ENCODE peak calls at places on chromosomes 12 and 14, in nine cellular contexts. T, K, N, F, A, U, R, J and C are unnamed samples. For H3K4me1, the result is how much of the 10 kb centered on the place peaks cover.

GRCh38 chr14:94341654-94342333 is 18.7 kb upstream of the SERPINA6 start:
- DNase-seq in T (no peak), K (no peak), N (no peak), F (no peak), A (no peak), U (no peak), R (no peak), J (no peak), C (no peak)

GRCh38 chr12:9718968-9719367 is 13.9 kb downstream of the CLECL1 start:
- DNase-seq in T (no peak), K (no peak), N (no peak), F (no peak), A (no peak), U (no peak), R (no peak), J (no peak), C (no peak)

GRCh38 chr12:56684745-56685369 is 3.2 kb downstream of the PTGES3 start:
- DNase-seq in T (no peak), K (no peak), N (no peak), F (no peak), A (no peak), U (no peak), R (no peak), J (no peak), C (no peak)

GRCh38 chr12:50787618-50788017 is 23.7 kb downstream of the ATF1 start:
- DNase-seq in T (no peak), K (no peak), N (no peak), F (no peak), A (no peak), U (no peak), R (no peak), J (no peak), C (no peak)

GRCh38 chr12:19550626-19551025 is 111.3 kb downstream of the AEBP2 start:
- DNase-seq in T (no peak), K (no peak), N (no peak), F (no peak), A (no peak), U (no peak), R (no peak), J (no peak), C (no peak)

GRCh38 chr12:13210543-13211190 is 14.1 kb downstream of the EMP1 start:
- DNase-seq in T (no peak), K (no peak), N (no peak), F (no peak), A (no peak), U (no peak), R (no peak), J (no peak), C (no peak)

GRCh38 chr14:37363661-37364060 is 165.9 kb downstream of the MIPOL1 start:
- DNase-seq in T (no peak), K (no peak), N (no peak), F (no peak), A (no peak), U (no peak), R (no peak), J (no peak), C (no peak)

GRCh38 chr14:65251213-65251612 is 148.9 kb upstream of the MAX start:
- DNase-seq in T (no peak), K (no peak), N (peak), F (no peak), A (no peak), U (no peak), R (no peak), J (no peak), C (no peak)

GRCh38 chr12:111404362-111405148 is 1.2 kb upstream of the SH2B3 start:
- DNase-seq in T (no peak), K (no peak), N (no peak), F (peak), A (peak), U (no peak), R (no peak), J (no peak), C (no peak)

GRCh38 chr12:113980537-113981337 is 14.6 kb upstream of the RBM19 start:
- DNase-seq in T (no peak), K (peak), N (no peak), F (peak), A (no peak), U (no peak), R (no peak), J (no peak), C (peak)

GRCh38 chr12:108816652-108817335 is 40.6 kb downstream of the SSH1 start:
- DNase-seq in T (peak), K (no peak), N (no peak), F (no peak), A (no peak), U (no peak), R (no peak), J (peak), C (peak)

GRCh38 chr14:95059126-95059525 is 98.2 kb downstream of the DICER1 start:
- DNase-seq in T (no peak), K (no peak), N (no peak), F (no peak), A (peak), U (no peak), R (no peak), J (no peak), C (no peak)

GRCh38 chr12:25496098-25496587 is 56.9 kb downstream of the LMNTD1 start:
- DNase-seq in T (no peak), K (no peak), N (no peak), F (no peak), A (no peak), U (no peak), R (no peak), J (no peak), C (no peak)

GRCh38 chr14:63551338-63551737 is 8.2 kb upstream of the PPP2R5E start:
- DNase-seq in T (no peak), K (no peak), N (no peak), F (no peak), A (no peak), U (no peak), R (no peak), J (no peak), C (no peak)

GRCh38 chr12:52521175-52521574 is 981 bp upstream of the KRT5 start:
- DNase-seq in T (no peak), K (no peak), N (no peak), F (no peak), A (no peak), U (no peak), R (peak), J (no peak), C (no peak)

GRCh38 chr12:96882862-96883261 is 24.2 kb upstream of the NEDD1 start:
- DNase-seq in T (no peak), K (no peak), N (no peak), F (no peak), A (no peak), U (no peak), R (no peak), J (no peak), C (no peak)

GRCh38 chr12:12718853-12719252 is 1.7 kb downstream of the CDKN1B start:
- DNase-seq in T (no peak), K (no peak), N (no peak), F (peak), A (no peak), U (no peak), R (no peak), J (no peak), C (no peak)

GRCh38 chr12:76480800-76481199 is 78.8 kb downstream of the OSBPL8 start:
- DNase-seq in T (no peak), K (no peak), N (no peak), F (no peak), A (no peak), U (no peak), R (no peak), J (no peak), C (no peak)

GRCh38 chr12:67437011-67437410 is 167.9 kb downstream of the CAND1 start:
- DNase-seq in T (no peak), K (no peak), N (no peak), F (no peak), A (no peak), U (no peak), R (no peak), J (no peak), C (no peak)

GRCh38 chr12:83527700-83528281 is 841.1 kb downstream of the TMTC2 start:
- DNase-seq in T (no peak), K (peak), N (no peak), F (no peak), A (no peak), U (no peak), R (no peak), J (no peak), C (no peak)

GRCh38 chr12:121214855-121215745 is 5.2 kb downstream of the P2RX4 start:
- DNase-seq in T (no peak), K (no peak), N (no peak), F (no peak), A (no peak), U (no peak), R (no peak), J (no peak), C (no peak)

GRCh38 chr14:33811731-33812130 is 139.1 kb downstream of the EGLN3 start:
- DNase-seq in T (no peak), K (no peak), N (no peak), F (no peak), A (no peak), U (no peak), R (no peak), J (no peak), C (no peak)

GRCh38 chr12:116395381-116395780 is 117.9 kb upstream of the MED13L start:
- DNase-seq in T (no peak), K (no peak), N (no peak), F (no peak), A (no peak), U (no peak), R (no peak), J (no peak), C (no peak)

GRCh38 chr12:12819752-12820311 is 6.7 kb downstream of the DDX47 start:
- DNase-seq in T (no peak), K (no peak), N (no peak), F (no peak), A (no peak), U (no peak), R (no peak), J (no peak), C (no peak)

GRCh38 chr12:54000774-54001114 is 783 bp downstream of the HOXC9 start:
- DNase-seq in T (no peak), K (no peak), N (no peak), F (no peak), A (no peak), U (no peak), R (no peak), J (no peak), C (no peak)

GRCh38 chr12:124531281-124531745 is 36.1 kb downstream of the NCOR2 start:
- DNase-seq in T (no peak), K (peak), N (no peak), F (peak), A (no peak), U (no peak), R (no peak), J (no peak), C (no peak)

GRCh38 chr12:21476949-21477348 is 24.5 kb downstream of the RECQL start:
- DNase-seq in T (no peak), K (no peak), N (no peak), F (no peak), A (no peak), U (no peak), R (no peak), J (no peak), C (no peak)

GRCh38 chr12:105220150-105220928 is 15.6 kb downstream of the APPL2 start:
- DNase-seq in T (peak), K (no peak), N (no peak), F (no peak), A (no peak), U (no peak), R (no peak), J (no peak), C (no peak)

GRCh38 chr12:54270345-54270744 is 9.6 kb downstream of the CBX5 start:
- DNase-seq in T (no peak), K (no peak), N (no peak), F (no peak), A (no peak), U (no peak), R (no peak), J (no peak), C (no peak)

GRCh38 chr14:60195179-60195810 is 30.1 kb upstream of the DHRS7 start:
- DNase-seq in T (no peak), K (no peak), N (no peak), F (peak), A (no peak), U (no peak), R (no peak), J (no peak), C (no peak)

GRCh38 chr12:113961921-113962710 is 4.0 kb downstream of the RBM19 start:
- DNase-seq in T (no peak), K (no peak), N (no peak), F (no peak), A (no peak), U (no peak), R (no peak), J (no peak), C (no peak)

GRCh38 chr12:93699271-93700141 is 22.3 kb downstream of the CRADD start:
- DNase-seq in T (no peak), K (no peak), N (no peak), F (peak), A (no peak), U (no peak), R (no peak), J (no peak), C (no peak)

GRCh38 chr14:71248204-71248603 is 340.9 kb downstream of the PCNX1 start:
- DNase-seq in T (no peak), K (no peak), N (no peak), F (no peak), A (no peak), U (no peak), R (no peak), J (no peak), C (no peak)

DNA sequence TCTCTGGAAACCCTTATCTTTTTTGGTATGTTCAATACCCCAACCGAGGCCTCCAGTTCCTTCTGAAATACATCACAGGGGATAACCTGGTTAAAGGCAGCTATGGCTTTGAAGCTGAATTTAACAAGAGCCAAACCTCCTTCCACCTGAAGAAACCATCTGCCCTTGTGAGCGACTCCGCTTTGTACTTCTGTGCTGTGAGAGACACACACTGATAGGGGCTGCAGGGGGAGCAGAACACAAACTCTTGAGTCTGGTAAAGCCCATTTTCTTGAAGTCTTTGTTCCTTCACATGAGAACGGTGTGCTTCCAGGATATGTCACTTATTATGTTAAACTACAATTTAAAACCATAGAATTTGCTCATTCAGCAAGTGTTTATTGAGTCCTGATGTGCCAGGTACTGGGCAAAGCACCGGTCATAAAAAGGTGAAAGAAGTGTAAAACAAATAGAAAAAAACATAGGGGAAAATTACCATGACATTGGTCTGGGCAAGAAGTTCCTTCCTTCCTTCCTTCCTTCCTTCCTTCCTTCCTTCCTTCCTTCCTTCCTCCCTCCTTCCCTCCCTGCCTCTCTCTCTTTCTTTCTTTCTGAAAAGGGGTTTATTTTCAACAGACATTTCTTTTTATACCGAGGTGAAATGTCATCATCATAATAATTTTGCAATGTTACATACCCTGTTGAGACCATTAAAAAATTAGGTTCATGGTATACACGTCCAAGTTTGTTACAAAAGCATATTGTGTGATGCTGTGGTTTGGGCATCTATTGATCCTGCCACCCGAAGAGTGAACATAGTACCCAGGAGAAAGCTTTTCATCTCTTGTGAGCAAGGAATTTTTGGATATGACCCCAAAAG is 50.7 kb upstream of the OR4E1 start:
- DNase-seq in T (no peak), K (no peak), N (no peak), F (no peak), A (no peak), U (no peak), R (no peak), J (no peak), C (no peak)
- H3K4me1 ChIP-seq in T (under half), K (under half), N (under half), F (under half), A (under half), U (under half), R (under half), J (under half), C (under half)

DNA sequence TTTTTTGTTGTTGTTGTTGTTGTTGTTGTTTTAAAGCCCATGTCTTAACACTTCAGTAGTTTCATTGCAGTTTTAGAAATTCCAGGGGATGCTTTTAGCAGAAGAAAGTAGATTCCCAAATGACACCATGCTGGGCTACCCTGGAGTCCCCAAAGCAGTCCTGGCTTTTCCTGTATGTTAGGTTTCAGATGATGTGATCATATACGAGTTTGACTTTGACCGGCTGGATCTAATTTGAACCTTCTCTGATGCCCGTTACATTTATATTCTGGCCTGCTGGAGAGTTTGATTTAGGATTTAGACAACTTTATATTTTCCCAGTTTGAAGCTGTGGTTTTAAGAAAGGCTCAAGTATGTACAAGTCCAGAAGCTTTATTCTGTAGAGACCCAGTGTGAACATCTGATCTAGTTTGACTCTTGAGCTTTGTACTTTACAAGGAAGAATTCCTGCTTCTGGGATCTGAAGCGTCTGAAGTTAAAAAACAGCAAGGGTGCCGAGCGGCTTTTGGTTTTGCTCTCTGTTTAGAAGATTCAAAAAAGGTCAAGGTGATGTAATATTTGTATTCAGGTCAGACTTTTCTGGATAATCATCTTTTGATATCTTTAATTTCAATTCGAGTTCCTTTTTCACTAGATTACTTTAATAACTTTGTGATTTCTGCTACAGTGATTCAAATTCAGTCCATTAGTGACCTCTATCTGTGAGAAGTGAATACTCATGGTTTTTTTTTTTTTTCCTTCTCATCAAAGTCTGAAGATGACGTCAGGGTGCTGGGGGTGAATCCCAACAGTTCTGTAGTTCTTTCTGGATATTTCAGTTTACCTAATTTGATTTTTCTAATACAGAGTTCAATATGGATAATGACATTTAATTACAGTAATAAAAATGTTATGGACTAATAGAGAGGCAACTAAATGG is 6.2 kb downstream of the FLRT2 start:
- DNase-seq in T (no peak), K (no peak), N (no peak), F (peak), A (no peak), U (no peak), R (no peak), J (no peak), C (no peak)
- TF ChIP-seq CTCF in T (peak), K (peak), N (peak), F (peak), A (peak), U (peak), R (no peak), J (no peak), C (peak)

GRCh38 chr12:132190012-132190755 is 45.9 kb downstream of the NOC4L start:
- DNase-seq in T (peak), K (peak), N (no peak), F (peak), A (no peak), U (peak), R (no peak), J (no peak), C (no peak)
- H3K27ac ChIP-seq in T (peak), K (peak), N (peak), F (no peak), A (peak), U (no peak), R (peak), J (peak), C (peak)

DNA sequence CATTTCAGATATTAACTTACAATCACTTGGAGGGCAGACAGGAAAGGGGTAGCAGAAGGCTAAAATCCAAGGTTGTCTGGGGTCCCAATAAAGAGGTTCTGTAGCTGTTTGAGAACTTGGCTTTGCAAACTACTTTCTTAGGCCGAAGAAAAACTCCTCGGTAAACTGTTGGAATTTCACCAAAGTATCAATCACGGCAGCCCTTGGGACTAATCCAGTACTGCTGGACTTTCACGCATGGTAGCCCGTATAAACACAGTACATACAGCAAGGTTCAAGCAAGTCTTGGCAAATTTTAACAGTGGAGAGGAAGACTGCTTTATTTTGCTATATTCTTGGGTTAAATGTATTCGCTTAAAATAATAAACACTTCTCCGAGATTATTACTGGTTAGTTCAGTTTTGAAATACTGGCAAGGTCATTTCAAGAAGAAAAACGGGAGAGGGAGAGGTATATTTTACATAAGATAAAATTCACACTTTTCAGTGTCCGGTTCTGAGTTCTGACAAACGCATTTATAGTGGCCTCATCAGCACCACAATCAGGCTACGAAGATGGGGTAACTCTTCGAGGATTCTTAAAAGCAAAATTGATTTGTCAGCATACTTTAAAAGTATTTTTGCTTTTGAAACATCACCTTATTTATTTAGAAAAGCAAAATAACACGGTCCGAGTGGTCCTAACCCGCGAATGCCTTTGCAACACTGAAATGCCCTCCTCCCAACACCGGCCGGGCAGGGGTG is 1.3 kb downstream of the SETD3 start:
- DNase-seq in T (no peak), K (no peak), N (no peak), F (no peak), A (no peak), U (no peak), R (no peak), J (no peak), C (no peak)
- H3K4me1 ChIP-seq in T (half or more), K (under half), N (half or more), F (under half), A (under half), U (under half), R (under half), J (half or more), C (half or more)

GRCh38 chr14:88380405-88380804 is 5.1 kb upstream of the SPATA7 start:
- DNase-seq in T (no peak), K (peak), N (no peak), F (peak), A (no peak), U (no peak), R (no peak), J (no peak), C (no peak)
- TF ChIP-seq CTCF in T (no peak), K (peak), N (no peak), F (peak), A (no peak), U (no peak), R (no peak), J (no peak), C (no peak)

GRCh38 chr14:103693514-103693913 is 21.7 kb downstream of the XRCC3 start:
- DNase-seq in T (no peak), K (no peak), N (no peak), F (no peak), A (no peak), U (no peak), R (no peak), J (no peak), C (peak)
- H3K27ac ChIP-seq in T (no peak), K (no peak), N (no peak), F (peak), A (no peak), U (no peak), R (no peak), J (peak), C (no peak)

DNA sequence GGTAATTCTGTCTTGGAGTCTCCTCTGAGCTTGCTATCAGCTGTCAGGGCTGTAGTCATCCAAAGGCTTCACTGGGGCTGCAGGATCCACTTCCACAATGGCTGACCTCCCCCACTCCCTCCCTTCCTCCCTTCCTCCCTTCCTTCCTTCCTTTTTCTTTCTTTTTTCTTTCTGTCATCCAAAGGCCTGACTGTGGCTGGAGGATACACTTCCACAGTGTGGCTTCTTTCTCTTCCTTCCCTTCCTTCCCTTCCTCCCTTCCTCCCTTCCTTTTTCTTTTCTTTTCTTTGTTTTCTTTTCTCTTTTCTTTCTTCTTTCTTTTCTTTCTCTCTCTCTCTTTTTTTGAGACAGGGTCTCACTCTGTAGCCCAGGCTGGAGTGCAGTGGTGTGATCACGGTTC is 30.6 kb downstream of the ARF6 start:
- DNase-seq in T (no peak), K (no peak), N (no peak), F (no peak), A (no peak), U (no peak), R (no peak), J (no peak), C (no peak)
- H3K4me1 ChIP-seq in T (under half), K (under half), N (under half), F (under half), A (under half), U (under half), R (under half), J (under half), C (under half)